ENCODE peak calls at places on chromosomes 4 and X, in ten cellular contexts. A is body of pancreas, I is coronary artery, K is neuronal stem cell, S is fibroblast of the aortic adventitia, Y is upper lobe of left lung, H is prostate gland, U is cardiac fibroblast, Z is stomach, N is BJ. C is an unnamed sample.

GRCh38 chr4:112348488-112349158 is 51.5 kb downstream of the ALPK1 start:
- DNase-seq in A (no peak), I (no peak), K (peak; percentile 51), S (peak; percentile 52), Y (peak; percentile 39), H (peak; percentile 69), U (peak; percentile 80), Z (no peak), N (peak; percentile 68), C (peak; percentile 57)

GRCh38 chr4:76883147-76883546 is 14.8 kb downstream of the SOWAHB start:
- DNase-seq in A (no peak), I (no peak), K (no peak), S (no peak), Y (no peak), H (no peak), U (peak; percentile 43), Z (no peak), N (no peak), C (peak; percentile 45)

GRCh38 chrX:44144491-44144890 is 171.3 kb upstream of the NDP start:
- DNase-seq in A (no peak), I (no peak), K (peak; percentile 2), S (no peak), Y (no peak), H (no peak), U (no peak), Z (no peak), N (no peak), C (no peak)

GRCh38 chr4:180636696-180637095 is 1606.5 kb upstream of the TENM3 start:
- DNase-seq in A (no peak), I (no peak), K (no peak), S (no peak), Y (no peak), H (no peak), U (no peak), Z (no peak), N (no peak), C (peak; percentile 52)

GRCh38 chr4:8832130-8832930 is 39.3 kb downstream of the HMX1 start:
- DNase-seq in A (peak; percentile 5), I (peak; percentile 60), K (no peak), S (no peak), Y (peak; percentile 10), H (no peak), U (peak; percentile 8), Z (peak; percentile 20), N (no peak), C (no peak)

GRCh38 chr4:137471895-137472294 is 60.4 kb downstream of the PCDH18 start:
- DNase-seq in A (no peak), I (no peak), K (no peak), S (peak; percentile 50), Y (no peak), H (no peak), U (no peak), Z (no peak), N (peak; percentile 11), C (no peak)

GRCh38 chr4:145042601-145043000 is 55.4 kb downstream of the ANAPC10 start:
- DNase-seq in A (no peak), I (no peak), K (no peak), S (no peak), Y (no peak), H (no peak), U (no peak), Z (no peak), N (no peak), C (no peak)

GRCh38 chrX:130055103-130055502 is 55.2 kb downstream of the ELF4 start:
- DNase-seq in A (no peak), I (no peak), K (no peak), S (peak; percentile 73), Y (no peak), H (no peak), U (peak; percentile 54), Z (no peak), N (peak; percentile 33), C (peak; percentile 33)

GRCh38 chr4:184548321-184548650 is 73.9 kb upstream of the IRF2 start:
- DNase-seq in A (no peak), I (no peak), K (no peak), S (no peak), Y (no peak), H (no peak), U (no peak), Z (no peak), N (no peak), C (no peak)

GRCh38 chr4:184550476-184550875 is 76.1 kb upstream of the IRF2 start:
- DNase-seq in A (no peak), I (no peak), K (no peak), S (peak; percentile 49), Y (no peak), H (no peak), U (peak; percentile 47), Z (no peak), N (no peak), C (no peak)

GRCh38 chr4:184544711-184545409 is 70.5 kb upstream of the IRF2 start:
- DNase-seq in A (no peak), I (no peak), K (no peak), S (no peak), Y (no peak), H (no peak), U (no peak), Z (no peak), N (no peak), C (no peak)

GRCh38 chr4:184553891-184554290 is 79.5 kb upstream of the IRF2 start:
- DNase-seq in A (no peak), I (no peak), K (no peak), S (no peak), Y (no peak), H (no peak), U (no peak), Z (no peak), N (no peak), C (no peak)

DNA sequence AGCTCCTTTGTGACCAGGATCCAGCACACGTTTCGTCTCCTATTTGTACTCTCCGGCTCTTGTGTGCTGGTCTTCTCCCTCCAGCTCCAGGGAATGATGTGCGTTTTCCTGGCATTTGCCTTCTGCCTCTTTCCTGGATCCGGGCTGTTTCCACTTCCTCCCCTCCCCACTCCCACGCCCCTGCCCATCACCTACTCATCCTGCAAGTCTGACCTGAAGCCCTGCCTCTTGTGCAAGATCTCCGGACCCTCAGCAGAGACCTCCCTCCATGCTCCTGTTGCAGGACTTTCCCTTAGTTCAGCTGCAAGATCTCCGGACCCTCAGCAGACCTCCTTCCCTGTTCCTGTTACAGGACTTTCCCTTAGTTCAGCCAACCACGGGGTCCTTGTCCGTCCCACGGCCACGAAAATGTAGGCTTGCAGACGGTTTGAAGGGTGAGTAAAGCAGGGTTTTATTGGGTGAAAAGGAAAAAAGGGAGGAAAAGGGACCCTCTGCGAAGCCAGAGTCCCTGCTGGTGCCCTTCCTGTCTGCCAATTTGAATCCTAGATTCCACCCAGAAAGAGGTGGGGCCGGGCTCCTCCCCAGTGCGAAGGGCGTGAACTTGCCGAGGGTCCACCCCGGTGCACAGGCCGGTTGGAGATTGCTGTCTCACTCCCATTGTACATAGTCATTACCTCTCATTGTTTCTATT is 74.4 kb upstream of the IRF2 start:
- DNase-seq in A (no peak), I (no peak), K (no peak), S (no peak), Y (no peak), H (no peak), U (no peak), Z (no peak), N (no peak), C (no peak)
- H3K4me3 ChIP-seq in A (no peak overlapping the region), I (no peak overlapping the region), K (no peak overlapping the region), S (no peak overlapping the region), Y (peak overlapping the region; percentile 2), H (no peak overlapping the region), U (no peak overlapping the region), Z (no peak overlapping the region), N (no peak overlapping the region), C (no peak overlapping the region)

GRCh38 chr4:80446664-80447063 is 111.1 kb downstream of the CFAP299 start:
- DNase-seq in A (no peak), I (no peak), K (no peak), S (peak; percentile 57), Y (no peak), H (no peak), U (no peak), Z (no peak), N (peak; percentile 26), C (no peak)
- H3K4me3 ChIP-seq in A (no peak overlapping the region), I (no peak overlapping the region), K (no peak overlapping the region), S (no peak overlapping the region), Y (no peak overlapping the region), H (no peak overlapping the region), U (no peak overlapping the region), Z (no peak overlapping the region), N (no peak overlapping the region), C (no peak overlapping the region)

GRCh38 chrX:17552251-17552650 is 177.3 kb downstream of the NHS start:
- DNase-seq in A (no peak), I (no peak), K (no peak), S (peak; percentile 71), Y (no peak), H (no peak), U (peak; percentile 48), Z (no peak), N (no peak), C (peak; percentile 13)

GRCh38 chrX:17547658-17548057 is 172.7 kb downstream of the NHS start:
- DNase-seq in A (peak; percentile 90), I (no peak), K (no peak), S (peak; percentile 83), Y (peak; percentile 64), H (no peak), U (peak; percentile 73), Z (peak; percentile 87), N (no peak), C (peak; percentile 55)

GRCh38 chrX:17546356-17546755 is 171.4 kb downstream of the NHS start:
- DNase-seq in A (no peak), I (no peak), K (no peak), S (no peak), Y (no peak), H (no peak), U (no peak), Z (no peak), N (no peak), C (no peak)

GRCh38 chrX:17550011-17550410 is 175.0 kb downstream of the NHS start:
- DNase-seq in A (no peak), I (no peak), K (no peak), S (no peak), Y (no peak), H (no peak), U (no peak), Z (no peak), N (no peak), C (no peak)

GRCh38 chrX:17549005-17549685 is 174.1 kb downstream of the NHS start:
- DNase-seq in A (no peak), I (no peak), K (no peak), S (no peak), Y (no peak), H (no peak), U (no peak), Z (no peak), N (no peak), C (no peak)
- H3K4me3 ChIP-seq in A (no peak overlapping the region), I (no peak overlapping the region), K (no peak overlapping the region), S (no peak overlapping the region), Y (no peak overlapping the region), H (no peak overlapping the region), U (no peak overlapping the region), Z (no peak overlapping the region), N (no peak overlapping the region), C (no peak overlapping the region)

GRCh38 chr4:38669233-38669632 is 5.2 kb downstream of the KLF3 start:
- DNase-seq in A (no peak), I (no peak), K (no peak), S (peak; percentile 42), Y (no peak), H (no peak), U (peak; percentile 44), Z (no peak), N (no peak), C (peak; percentile 46)

GRCh38 chr4:38665846-38666490 is 2.0 kb downstream of the KLF3 start:
- DNase-seq in A (no peak), I (no peak), K (no peak), S (peak; percentile 26), Y (no peak), H (no peak), U (no peak), Z (no peak), N (no peak), C (peak; percentile 21)

GRCh38 chr4:38664704-38665401 is 854 bp downstream of the KLF3 start:
- DNase-seq in A (peak; percentile 77), I (no peak), K (peak; percentile 70), S (peak; percentile 58), Y (peak; percentile 82), H (peak; percentile 73), U (peak; percentile 63), Z (peak; percentile 69), N (no peak), C (peak; percentile 73)

GRCh38 chr4:38668203-38668602 is 4.2 kb downstream of the KLF3 start:
- DNase-seq in A (no peak), I (no peak), K (no peak), S (no peak), Y (no peak), H (no peak), U (no peak), Z (no peak), N (no peak), C (no peak)

GRCh38 chr4:38667005-38667771 is 3.2 kb downstream of the KLF3 start:
- DNase-seq in A (peak; percentile 89), I (peak; percentile 90), K (peak; percentile 85), S (peak; percentile 99), Y (peak; percentile 92), H (peak; percentile 88), U (peak; percentile 99), Z (peak; percentile 77), N (peak; percentile 92), C (peak; percentile 99)
- H3K4me3 ChIP-seq in A (no peak overlapping the region), I (peak overlapping the region; percentile 90), K (no peak overlapping the region), S (peak overlapping the region; percentile 85), Y (peak overlapping the region; percentile 59), H (peak overlapping the region; percentile 99), U (peak overlapping the region; percentile 82), Z (peak overlapping the region; percentile 78), N (peak overlapping the region; percentile 88), C (peak overlapping the region; percentile 86)